ENCODE peak calls at places on chromosome 19, in eight cellular contexts. One of them, this sample, is unnamed.

GRCh38 chr19:53873451-53874383 is 6.0 kb downstream of the MYADM start:
- DNase-seq in BE2C: no peak
- DNase-seq in activated CD8-positive, alpha-beta memory T cell treated with anti-CD3 and anti-CD28 coated beads, Interleukin-2, amount 10 ng/mL, durations not matched to agents 7 days and 5 days: no peak
- DNase-seq in mesothelial cell of epicardium: no peak
- DNase-seq in NCI-H1436: no peak
- DNase-seq in left colon: no peak
- DNase-seq in uterus: no peak
- DNase-seq in stimulated activated CD4-positive, alpha-beta T cell treated with anti-CD3 and anti-CD28 coated beads, Interleukin-1b, Interleukin-23, amount 100 ng/mL, for 24 hours: no peak
- DNase-seq in this sample: no peak

GRCh38 chr19:11798391-11799296 is at the start of gene ZNF491:
- DNase-seq in BE2C: peak; percentile 97
- DNase-seq in activated CD8-positive, alpha-beta memory T cell treated with anti-CD3 and anti-CD28 coated beads, Interleukin-2, amount 10 ng/mL, durations not matched to agents 7 days and 5 days: peak; percentile 92
- DNase-seq in mesothelial cell of epicardium: peak; percentile 88
- DNase-seq in NCI-H1436: peak; percentile 88
- DNase-seq in left colon: peak; percentile 96
- DNase-seq in uterus: peak; percentile 87
- DNase-seq in stimulated activated CD4-positive, alpha-beta T cell treated with anti-CD3 and anti-CD28 coated beads, Interleukin-1b, Interleukin-23, amount 100 ng/mL, for 24 hours: peak; percentile 57
- DNase-seq in this sample: peak; percentile 88

GRCh38 chr19:5799247-5800241 is 5.3 kb upstream of the NRTN start:
- DNase-seq in BE2C: peak; percentile 87
- DNase-seq in activated CD8-positive, alpha-beta memory T cell treated with anti-CD3 and anti-CD28 coated beads, Interleukin-2, amount 10 ng/mL, durations not matched to agents 7 days and 5 days: no peak
- DNase-seq in mesothelial cell of epicardium: no peak
- DNase-seq in NCI-H1436: no peak
- DNase-seq in left colon: no peak
- DNase-seq in uterus: no peak
- DNase-seq in stimulated activated CD4-positive, alpha-beta T cell treated with anti-CD3 and anti-CD28 coated beads, Interleukin-1b, Interleukin-23, amount 100 ng/mL, for 24 hours: no peak
- DNase-seq in this sample: no peak

GRCh38 chr19:28324275-28325060 is 888.5 kb downstream of the UQCRFS1 start:
- DNase-seq in BE2C: no peak
- DNase-seq in activated CD8-positive, alpha-beta memory T cell treated with anti-CD3 and anti-CD28 coated beads, Interleukin-2, amount 10 ng/mL, durations not matched to agents 7 days and 5 days: no peak
- DNase-seq in mesothelial cell of epicardium: no peak
- DNase-seq in NCI-H1436: no peak
- DNase-seq in left colon: no peak
- DNase-seq in uterus: no peak
- DNase-seq in stimulated activated CD4-positive, alpha-beta T cell treated with anti-CD3 and anti-CD28 coated beads, Interleukin-1b, Interleukin-23, amount 100 ng/mL, for 24 hours: no peak
- DNase-seq in this sample: no peak

GRCh38 chr19:33394006-33394722 is 20.7 kb downstream of the CEBPG start:
- DNase-seq in BE2C: peak; percentile 6
- DNase-seq in activated CD8-positive, alpha-beta memory T cell treated with anti-CD3 and anti-CD28 coated beads, Interleukin-2, amount 10 ng/mL, durations not matched to agents 7 days and 5 days: no peak
- DNase-seq in mesothelial cell of epicardium: no peak
- DNase-seq in NCI-H1436: no peak
- DNase-seq in left colon: no peak
- DNase-seq in uterus: peak; percentile 78
- DNase-seq in stimulated activated CD4-positive, alpha-beta T cell treated with anti-CD3 and anti-CD28 coated beads, Interleukin-1b, Interleukin-23, amount 100 ng/mL, for 24 hours: no peak
- DNase-seq in this sample: no peak

GRCh38 chr19:6103217-6103644 is 7.1 kb downstream of the RFX2 start:
- DNase-seq in BE2C: no peak
- DNase-seq in activated CD8-positive, alpha-beta memory T cell treated with anti-CD3 and anti-CD28 coated beads, Interleukin-2, amount 10 ng/mL, durations not matched to agents 7 days and 5 days: no peak
- DNase-seq in mesothelial cell of epicardium: no peak
- DNase-seq in NCI-H1436: no peak
- DNase-seq in left colon: no peak
- DNase-seq in uterus: peak; percentile 78
- DNase-seq in stimulated activated CD4-positive, alpha-beta T cell treated with anti-CD3 and anti-CD28 coated beads, Interleukin-1b, Interleukin-23, amount 100 ng/mL, for 24 hours: no peak
- DNase-seq in this sample: peak; percentile 86

GRCh38 chr19:52689804-52690394 is 44.9 kb downstream of the ZNF611 start:
- DNase-seq in BE2C: peak; percentile 29
- DNase-seq in activated CD8-positive, alpha-beta memory T cell treated with anti-CD3 and anti-CD28 coated beads, Interleukin-2, amount 10 ng/mL, durations not matched to agents 7 days and 5 days: peak; percentile 55
- DNase-seq in mesothelial cell of epicardium: peak; percentile 59
- DNase-seq in NCI-H1436: peak; percentile 23
- DNase-seq in left colon: peak; percentile 53
- DNase-seq in uterus: peak; percentile 53
- DNase-seq in stimulated activated CD4-positive, alpha-beta T cell treated with anti-CD3 and anti-CD28 coated beads, Interleukin-1b, Interleukin-23, amount 100 ng/mL, for 24 hours: peak; percentile 3
- DNase-seq in this sample: peak; percentile 60

GRCh38 chr19:1513492-1514294 is 874 bp upstream of the ADAMTSL5 start:
- DNase-seq in BE2C: peak; percentile 51
- DNase-seq in activated CD8-positive, alpha-beta memory T cell treated with anti-CD3 and anti-CD28 coated beads, Interleukin-2, amount 10 ng/mL, durations not matched to agents 7 days and 5 days: peak; percentile 76
- DNase-seq in mesothelial cell of epicardium: peak; percentile 61
- DNase-seq in NCI-H1436: no peak
- DNase-seq in left colon: peak; percentile 58
- DNase-seq in uterus: peak; percentile 58
- DNase-seq in stimulated activated CD4-positive, alpha-beta T cell treated with anti-CD3 and anti-CD28 coated beads, Interleukin-1b, Interleukin-23, amount 100 ng/mL, for 24 hours: peak; percentile 52
- DNase-seq in this sample: no peak

GRCh38 chr19:44653977-44654784 is 10.5 kb downstream of the PVR start:
- DNase-seq in BE2C: peak; percentile 48
- DNase-seq in activated CD8-positive, alpha-beta memory T cell treated with anti-CD3 and anti-CD28 coated beads, Interleukin-2, amount 10 ng/mL, durations not matched to agents 7 days and 5 days: peak; percentile 81
- DNase-seq in mesothelial cell of epicardium: no peak
- DNase-seq in NCI-H1436: no peak
- DNase-seq in left colon: peak; percentile 86
- DNase-seq in uterus: peak; percentile 40
- DNase-seq in stimulated activated CD4-positive, alpha-beta T cell treated with anti-CD3 and anti-CD28 coated beads, Interleukin-1b, Interleukin-23, amount 100 ng/mL, for 24 hours: peak; percentile 28
- DNase-seq in this sample: peak; percentile 50

GRCh38 chr19:18915639-18916038 is 3.5 kb downstream of the COPE start:
- DNase-seq in BE2C: peak; percentile 78
- DNase-seq in activated CD8-positive, alpha-beta memory T cell treated with anti-CD3 and anti-CD28 coated beads, Interleukin-2, amount 10 ng/mL, durations not matched to agents 7 days and 5 days: peak; percentile 62
- DNase-seq in mesothelial cell of epicardium: no peak
- DNase-seq in NCI-H1436: no peak
- DNase-seq in left colon: peak; percentile 51
- DNase-seq in uterus: no peak
- DNase-seq in stimulated activated CD4-positive, alpha-beta T cell treated with anti-CD3 and anti-CD28 coated beads, Interleukin-1b, Interleukin-23, amount 100 ng/mL, for 24 hours: no peak
- DNase-seq in this sample: no peak

GRCh38 chr19:21580101-21580500 is 74.7 kb downstream of the ZNF429 start:
- DNase-seq in BE2C: no peak
- DNase-seq in activated CD8-positive, alpha-beta memory T cell treated with anti-CD3 and anti-CD28 coated beads, Interleukin-2, amount 10 ng/mL, durations not matched to agents 7 days and 5 days: no peak
- DNase-seq in mesothelial cell of epicardium: no peak
- DNase-seq in NCI-H1436: no peak
- DNase-seq in left colon: no peak
- DNase-seq in uterus: no peak
- DNase-seq in stimulated activated CD4-positive, alpha-beta T cell treated with anti-CD3 and anti-CD28 coated beads, Interleukin-1b, Interleukin-23, amount 100 ng/mL, for 24 hours: no peak
- DNase-seq in this sample: no peak

This sample was measured in breast epithelium.